ENCODE peak calls at places on chromosomes 11 and 22, in five cellular contexts. Z is H9, G is H1, H is trophoblast cell, K is neuronal stem cell. E is an unnamed sample.

GRCh38 chr22:20241579-20242392 is 26.3 kb downstream of the RTN4R start:
- DNase-seq in Z (no peak), G (no peak), H (peak), K (no peak), E (no peak)

GRCh38 chr22:33504941-33505647 is 415.2 kb downstream of the LARGE1 start:
- DNase-seq in Z (no peak), G (no peak), H (no peak), K (no peak), E (no peak)

GRCh38 chr11:120208777-120209176 is 2.1 kb upstream of the OAF start:
- DNase-seq in Z (no peak), G (no peak), H (peak), K (no peak), E (peak)

GRCh38 chr22:40022536-40023225 is 27.9 kb downstream of the FAM83F start:
- DNase-seq in Z (no peak), G (no peak), H (no peak), K (no peak), E (no peak)

GRCh38 chr11:96338910-96339703 is 3.9 kb downstream of the MAML2 start:
- DNase-seq in Z (peak), G (no peak), H (peak), K (no peak), E (peak)

GRCh38 chr11:35579557-35580396 is 38.5 kb upstream of the FJX1 start:
- DNase-seq in Z (no peak), G (no peak), H (peak), K (no peak), E (peak)

GRCh38 chr22:23831781-23832180 is 7.0 kb downstream of the DERL3 start:
- DNase-seq in Z (no peak), G (no peak), H (no peak), K (no peak), E (no peak)

GRCh38 chr11:113874096-113874919 is 1.1 kb downstream of the USP28 start:
- DNase-seq in Z (no peak), G (no peak), H (no peak), K (no peak), E (peak)

GRCh38 chr11:17596711-17597110 is 49.7 kb downstream of the OTOG start:
- DNase-seq in Z (peak), G (no peak), H (no peak), K (no peak), E (no peak)

GRCh38 chr11:130653838-130654601 is 205.6 kb downstream of the ADAMTS15 start:
- DNase-seq in Z (no peak), G (no peak), H (no peak), K (no peak), E (no peak)

GRCh38 chr11:128517457-128518230 is 69.7 kb downstream of the ETS1 start:
- DNase-seq in Z (no peak), G (no peak), H (no peak), K (no peak), E (no peak)

GRCh38 chr11:27679136-27680015 is 20.9 kb downstream of the BDNF start:
- DNase-seq in Z (no peak), G (no peak), H (no peak), K (no peak), E (no peak)

GRCh38 chr22:35601743-35602633 is 15.1 kb downstream of the MB start:
- DNase-seq in Z (no peak), G (no peak), H (peak), K (no peak), E (peak)

GRCh38 chr11:116515666-116516184 is 257.1 kb downstream of the BUD13 start:
- DNase-seq in Z (peak), G (no peak), H (no peak), K (no peak), E (no peak)

GRCh38 chr11:46896719-46897406 is 21.5 kb downstream of the LRP4 start:
- DNase-seq in Z (no peak), G (no peak), H (no peak), K (no peak), E (peak)

GRCh38 chr11:55847453-55847852 is 8.9 kb downstream of the OR5D16 start:
- DNase-seq in Z (no peak), G (no peak), H (no peak), K (no peak), E (no peak)

GRCh38 chr11:130828741-130829140 is 87.5 kb downstream of the SNX19 start:
- DNase-seq in Z (no peak), G (no peak), H (no peak), K (no peak), E (no peak)

GRCh38 chr22:24947881-24948280 is 1.4 kb upstream of the LHFPL7 start:
- DNase-seq in Z (peak), G (no peak), H (no peak), K (no peak), E (no peak)

GRCh38 chr22:23071163-23072034 is 1.1 kb downstream of the GNAZ start:
- DNase-seq in Z (no peak), G (no peak), H (no peak), K (no peak), E (no peak)

GRCh38 chr11:128525411-128526243 is 61.7 kb downstream of the ETS1 start:
- DNase-seq in Z (no peak), G (no peak), H (no peak), K (no peak), E (peak)

GRCh38 chr22:39592104-39593060 is 21.8 kb downstream of the CACNA1I start:
- DNase-seq in Z (no peak), G (no peak), H (no peak), K (no peak), E (peak)

GRCh38 chr22:19210188-19210587 is 31.7 kb upstream of the SLC25A1 start:
- DNase-seq in Z (no peak), G (no peak), H (no peak), K (no peak), E (no peak)

GRCh38 chr11:118615282-118615979 is 8.0 kb downstream of the PHLDB1 start:
- DNase-seq in Z (peak), G (peak), H (no peak), K (peak), E (no peak)

GRCh38 chr11:35163707-35164496 is 24.9 kb downstream of the CD44 start:
- DNase-seq in Z (no peak), G (no peak), H (no peak), K (no peak), E (no peak)

GRCh38 chr11:122741613-122742012 is 86.1 kb downstream of the UBASH3B start:
- DNase-seq in Z (no peak), G (no peak), H (no peak), K (no peak), E (peak)

GRCh38 chr22:39363751-39364484 is 14.1 kb downstream of the SYNGR1 start:
- DNase-seq in Z (peak), G (no peak), H (peak), K (no peak), E (no peak)

GRCh38 chr11:120316880-120317688 is 8.0 kb upstream of the TLCD5 start:
- DNase-seq in Z (peak), G (no peak), H (peak), K (no peak), E (peak)

GRCh38 chr22:18110194-18110943 is at the start of gene TUBA8:
- DNase-seq in Z (peak), G (no peak), H (no peak), K (peak), E (peak)

DNA sequence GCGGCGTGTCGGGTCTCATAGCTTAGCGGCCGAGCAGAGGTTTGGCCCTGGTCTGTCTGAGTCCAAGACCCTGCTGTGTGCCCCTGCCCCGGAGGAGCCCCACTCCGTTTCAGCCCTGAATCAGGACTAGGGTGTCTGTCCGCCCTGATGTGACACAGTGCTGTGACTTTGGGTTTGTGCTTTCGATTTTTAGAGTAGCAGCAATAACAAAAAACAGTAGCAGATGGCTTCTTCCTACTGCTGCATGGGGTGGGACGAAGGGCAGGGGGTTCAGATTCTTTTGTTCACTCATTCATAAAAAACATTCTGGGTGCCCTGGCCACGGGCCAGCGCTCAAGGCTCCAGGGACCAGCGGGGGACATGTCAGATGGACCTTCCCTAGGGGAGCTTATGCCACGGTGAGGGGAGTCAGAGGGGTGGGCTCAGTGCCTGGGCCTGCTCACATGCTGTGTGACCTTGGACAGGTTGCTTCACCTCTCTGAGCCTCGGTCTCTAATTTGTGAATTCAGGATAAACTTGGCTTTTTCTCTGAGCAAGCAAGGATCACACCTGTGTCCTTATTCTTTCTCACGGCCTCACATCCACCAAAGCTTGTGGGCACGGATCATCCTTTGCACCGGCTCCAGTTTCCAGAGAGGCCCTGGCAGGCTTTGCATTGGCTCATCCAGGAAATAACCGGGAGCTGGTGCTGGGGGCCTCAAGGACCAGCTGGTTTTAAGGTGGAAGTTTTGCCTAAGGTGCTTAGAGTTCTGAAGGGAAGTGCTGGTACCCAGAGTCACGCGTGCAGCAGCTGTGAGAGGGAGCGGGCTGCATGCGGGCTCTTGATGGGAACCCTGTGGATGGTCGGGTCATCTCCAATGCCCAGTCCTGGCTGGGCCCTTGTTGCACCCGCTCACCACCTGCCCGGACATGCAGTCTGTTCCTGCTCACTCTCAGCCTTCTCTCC is 24.4 kb upstream of the PRR5 start:
- DNase-seq in Z (no peak), G (no peak), H (peak), K (no peak), E (no peak)
- H3K4ac ChIP-seq in Z (no peak), G (no peak), H (no peak), K (no peak), E (peak)

GRCh38 chr11:115348404-115348803 is 155.8 kb downstream of the CADM1 start:
- DNase-seq in Z (no peak), G (no peak), H (no peak), K (no peak), E (no peak)
- H2BK12ac ChIP-seq in Z (no peak), G (no peak), H (no peak), K (no peak), E (no peak)

GRCh38 chr22:36860017-36860416 is 789 bp upstream of the NCF4 start:
- DNase-seq in Z (no peak), G (no peak), H (no peak), K (no peak), E (no peak)
- H2AFZ ChIP-seq in Z (no peak), G (no peak), H (no peak), K (no peak), E (no peak)

DNA sequence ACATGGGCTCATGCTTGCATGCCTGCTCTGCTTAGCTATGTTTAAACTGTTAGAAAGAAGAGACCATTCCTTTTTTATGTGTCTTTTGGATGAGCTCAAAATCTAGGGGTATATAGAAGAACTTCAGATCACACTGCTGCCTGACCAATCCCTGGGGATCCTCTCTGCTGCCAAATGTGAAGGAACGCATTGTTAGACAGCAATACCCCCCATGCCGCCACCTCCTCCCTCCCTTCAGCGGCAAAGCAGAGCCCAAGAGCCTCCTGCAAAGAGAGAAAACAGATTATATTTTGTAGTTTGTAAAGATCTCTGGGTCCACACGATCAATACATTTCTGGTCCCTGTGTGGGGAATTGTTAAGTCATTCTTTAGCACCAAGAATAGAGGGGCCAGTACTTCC is 677.6 kb downstream of the NTM start:
- DNase-seq in Z (no peak), G (no peak), H (no peak), K (no peak), E (no peak)
- H3K4ac ChIP-seq in Z (no peak), G (no peak), H (no peak), K (no peak), E (no peak)

GRCh38 chr11:76515494-76515893 is 70.7 kb downstream of the EMSY start:
- DNase-seq in Z (no peak), G (no peak), H (no peak), K (no peak), E (no peak)

GRCh38 chr11:76512851-76513653 is 68.2 kb downstream of the EMSY start:
- DNase-seq in Z (no peak), G (no peak), H (no peak), K (no peak), E (peak)

GRCh38 chr11:76510060-76511047 is 65.5 kb downstream of the EMSY start:
- DNase-seq in Z (peak), G (no peak), H (no peak), K (no peak), E (peak)

DNA sequence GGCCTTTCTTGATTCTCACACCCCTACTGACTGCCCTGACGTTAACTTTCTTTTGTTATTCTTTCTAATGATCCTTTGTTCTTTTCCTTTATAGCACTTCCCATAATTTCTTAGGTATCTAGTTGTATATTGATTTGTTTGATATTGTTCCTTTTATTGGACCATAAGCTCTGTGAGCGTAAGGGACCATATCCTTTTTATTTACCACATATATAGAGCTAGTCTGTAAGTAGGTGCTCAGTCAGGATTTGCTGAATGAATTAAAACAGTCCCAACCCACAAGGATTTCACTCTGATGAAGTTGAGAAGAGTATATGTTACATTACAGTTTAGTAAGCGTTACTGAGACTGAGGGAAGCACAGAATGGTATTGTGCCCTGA is 68.8 kb downstream of the EMSY start:
- DNase-seq in Z (no peak), G (no peak), H (no peak), K (no peak), E (no peak)
- H2BK12ac ChIP-seq in Z (no peak), G (no peak), H (no peak), K (no peak), E (no peak)

GRCh38 chr11:3130269-3131071 is 34.6 kb downstream of the OSBPL5 start:
- DNase-seq in Z (no peak), G (no peak), H (peak), K (no peak), E (no peak)

GRCh38 chr11:3129591-3130268 is 35.4 kb downstream of the OSBPL5 start:
- DNase-seq in Z (no peak), G (no peak), H (no peak), K (no peak), E (no peak)

GRCh38 chr11:3128356-3129180 is 36.5 kb downstream of the OSBPL5 start:
- DNase-seq in Z (no peak), G (no peak), H (no peak), K (no peak), E (no peak)

GRCh38 chr11:3127706-3128355 is 37.3 kb downstream of the OSBPL5 start:
- DNase-seq in Z (no peak), G (no peak), H (no peak), K (no peak), E (no peak)

DNA sequence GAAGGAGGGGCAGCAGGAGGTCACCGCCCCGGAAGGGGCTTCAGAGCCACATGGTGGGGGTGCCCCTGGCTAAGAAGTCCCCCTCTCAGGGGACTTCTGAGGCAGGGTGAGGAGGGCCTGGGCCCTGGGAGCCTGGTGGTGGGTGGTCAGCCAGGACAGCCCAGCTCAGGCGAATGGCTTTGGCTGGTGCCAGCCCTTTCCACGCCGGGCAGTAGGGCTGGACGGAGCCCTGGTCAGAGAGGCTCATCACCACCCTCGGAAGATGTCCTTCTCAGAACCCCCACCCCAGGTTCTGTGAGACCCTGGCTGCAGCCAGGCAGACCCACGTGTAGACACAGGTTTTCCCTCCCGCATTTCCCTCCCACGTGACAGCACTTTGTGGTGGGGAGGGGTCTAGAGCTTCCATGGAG is 35.9 kb downstream of the OSBPL5 start:
- DNase-seq in Z (no peak), G (no peak), H (no peak), K (no peak), E (no peak)
- H2AFZ ChIP-seq in Z (no peak), G (no peak), H (no peak), K (no peak), E (no peak)

DNA sequence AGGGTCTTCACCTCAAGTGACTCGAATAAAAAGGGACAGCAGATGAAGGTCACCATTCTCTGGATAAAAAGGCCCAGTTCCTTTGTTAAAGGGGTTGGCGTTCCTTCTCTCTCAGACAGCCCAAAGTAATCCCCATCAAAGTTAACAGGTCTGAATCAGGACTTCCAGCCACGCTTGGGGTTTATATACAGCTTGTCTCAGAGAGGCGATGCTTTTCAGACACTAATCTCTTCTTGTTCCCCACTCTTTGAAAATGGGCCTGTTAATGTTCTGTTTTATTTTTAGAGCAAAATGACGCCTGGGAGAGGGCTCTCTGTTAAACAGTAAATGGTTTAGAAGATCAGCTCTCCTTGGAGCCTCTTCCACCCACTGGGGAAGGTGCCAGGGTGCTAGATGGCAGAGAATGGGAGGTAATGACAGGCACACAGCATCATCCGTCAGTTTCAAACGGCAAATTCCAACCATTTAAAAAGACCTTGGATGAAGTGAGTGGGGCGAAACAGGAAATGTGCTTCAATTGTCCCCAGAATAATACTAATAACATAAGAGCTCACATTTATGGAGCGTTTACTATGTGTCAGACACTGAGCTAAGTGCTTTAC is 235.9 kb upstream of the NARS2 start:
- DNase-seq in Z (no peak), G (no peak), H (no peak), K (no peak), E (no peak)
- H3K4ac ChIP-seq in Z (no peak), G (no peak), H (no peak), K (no peak), E (peak)

GRCh38 chr22:49964493-49965290 is 4.1 kb downstream of the PIM3 start:
- DNase-seq in Z (peak), G (no peak), H (no peak), K (no peak), E (no peak)

GRCh38 chr22:49964136-49964492 is 3.5 kb downstream of the PIM3 start:
- DNase-seq in Z (no peak), G (no peak), H (no peak), K (no peak), E (no peak)

GRCh38 chr22:49966716-49967332 is 6.3 kb downstream of the PIM3 start:
- DNase-seq in Z (peak), G (no peak), H (peak), K (no peak), E (peak)

GRCh38 chr22:49966041-49966715 is 5.6 kb downstream of the PIM3 start:
- DNase-seq in Z (peak), G (no peak), H (no peak), K (no peak), E (no peak)

GRCh38 chr22:49965291-49966040 is 4.9 kb downstream of the PIM3 start:
- DNase-seq in Z (peak), G (no peak), H (peak), K (no peak), E (no peak)
- H2BK12ac ChIP-seq in Z (no peak), G (no peak), H (no peak), K (no peak), E (no peak)

E was measured in mesenchymal stem cell.